ENCODE peak calls at places on chromosome 7, in four cellular contexts. E is HCT116; R is CD8-positive, alpha-beta memory T cell; F is AG04450. T is an unnamed sample. For H3K9me3, the result is how much of the 10 kb centered on the place peaks cover.

GRCh38 chr7:107980171-107980570 is 22.8 kb downstream of the LAMB1 start:
- DNase-seq in R (no peak), F (no peak), E (no peak), T (no peak)

GRCh38 chr7:108570146-108570755 is 577 bp downstream of the DNAJB9 start:
- DNase-seq in E (peak), R (peak), F (no peak), T (no peak)

GRCh38 chr7:137681657-137682562 is 164.9 kb downstream of the DGKI start:
- DNase-seq in E (no peak), R (no peak), F (peak), T (no peak)

GRCh38 chr7:136293272-136293671 is 316.1 kb upstream of the MTPN start:
- DNase-seq in R (no peak), E (no peak), F (no peak), T (no peak)

GRCh38 chr7:87218941-87219544 is 489 bp downstream of the TMEM243 start:
- DNase-seq in R (peak), F (no peak), E (no peak), T (peak)

GRCh38 chr7:131098527-131098926 is 229.1 kb upstream of the MKLN1 start:
- DNase-seq in R (peak), E (no peak), F (no peak), T (peak)

GRCh38 chr7:140348161-140348849 is 50.0 kb downstream of the SLC37A3 start:
- DNase-seq in E (no peak), R (no peak), F (peak), T (no peak)

GRCh38 chr7:16967174-16967868 is 85.5 kb upstream of the AGR3 start:
- DNase-seq in R (no peak), F (no peak), E (no peak), T (no peak)

GRCh38 chr7:36456135-36456534 is 66.5 kb downstream of the ANLN start:
- DNase-seq in F (no peak), E (no peak), R (no peak), T (no peak)

GRCh38 chr7:17830206-17830605 is 110.1 kb downstream of the SNX13 start:
- DNase-seq in F (no peak), R (no peak), E (no peak), T (no peak)

GRCh38 chr7:4416436-4417092 is 265.5 kb upstream of the FOXK1 start:
- DNase-seq in E (no peak), F (no peak), R (no peak), T (no peak)

GRCh38 chr7:105389090-105389650 is 449 bp upstream of the SRPK2 start:
- DNase-seq in R (peak), F (no peak), E (peak), T (peak)

GRCh38 chr7:8254667-8255066 is 7.3 kb downstream of the ICA1 start:
- DNase-seq in E (no peak), F (no peak), R (no peak), T (no peak)

GRCh38 chr7:81488210-81488609 is 281.6 kb downstream of the HGF start:
- DNase-seq in E (no peak), F (no peak), R (no peak), T (no peak)

GRCh38 chr7:151539055-151539714 is 19.5 kb upstream of the RHEB start:
- DNase-seq in F (no peak), E (no peak), R (no peak), T (no peak)

GRCh38 chr7:44280993-44281721 is 44.2 kb downstream of the CAMK2B start:
- DNase-seq in E (no peak), R (no peak), F (no peak), T (no peak)

GRCh38 chr7:2507917-2508306 is 11.7 kb upstream of the LFNG start:
- DNase-seq in E (no peak), R (no peak), F (no peak), T (no peak)
- H3K4me3 ChIP-seq in E (no peak), R (peak), F (no peak), T (no peak)

GRCh38 chr7:10889266-10889898 is 84.3 kb upstream of the PHF14 start:
- DNase-seq in E (peak), R (peak), F (peak), T (peak)

DNA sequence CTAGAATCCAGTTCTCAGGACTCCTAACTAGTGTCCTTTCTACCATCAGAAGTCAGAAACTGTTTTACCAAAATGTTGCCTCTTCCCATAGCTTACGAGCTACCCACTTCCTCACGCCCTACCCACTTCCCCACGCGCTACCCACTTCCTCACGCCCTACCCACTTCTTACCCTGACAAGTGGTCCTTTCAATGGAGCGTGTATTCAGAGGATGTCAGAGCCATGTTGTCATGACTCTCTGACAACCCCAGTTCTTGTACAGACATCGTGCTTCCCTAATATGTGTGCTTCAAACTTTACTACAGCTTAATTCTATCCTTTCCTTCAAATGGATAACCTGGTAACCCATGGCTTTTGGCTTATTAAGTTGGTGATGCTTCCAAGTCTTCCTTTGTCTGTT is 84.8 kb upstream of the PHF14 start:
- DNase-seq in R (peak), E (no peak), F (no peak), T (peak)
- H3K9me3 ChIP-seq in R (under half), E (under half), F (under half), T (under half)

GRCh38 chr7:19105546-19105945 is 11.9 kb downstream of the TWIST1 start:
- DNase-seq in F (no peak), R (no peak), E (no peak), T (no peak)

GRCh38 chr7:19106308-19107141 is 10.9 kb downstream of the TWIST1 start:
- DNase-seq in E (no peak), F (no peak), R (no peak), T (no peak)

GRCh38 chr7:19107392-19108147 is 9.9 kb downstream of the TWIST1 start:
- DNase-seq in F (no peak), R (no peak), E (no peak), T (no peak)

GRCh38 chr7:19108985-19109946 is 8.2 kb downstream of the TWIST1 start:
- DNase-seq in R (no peak), E (no peak), F (no peak), T (no peak)

GRCh38 chr7:19107142-19107391 is 10.4 kb downstream of the TWIST1 start:
- DNase-seq in F (no peak), E (no peak), R (no peak), T (no peak)
- H3K4me3 ChIP-seq in F (peak), E (no peak), R (no peak), T (no peak)

GRCh38 chr7:153354071-153354470 is 594.5 kb downstream of the ACTR3B start:
- DNase-seq in F (no peak), E (no peak), R (no peak), T (no peak)
- H3K9me3 ChIP-seq in F (under half), E (under half), R (under half), T (under half)

GRCh38 chr7:28044825-28045224 is 135.8 kb downstream of the JAZF1 start:
- DNase-seq in E (no peak), F (no peak), R (no peak), T (no peak)

GRCh38 chr7:28042721-28043120 is 137.9 kb downstream of the JAZF1 start:
- DNase-seq in R (no peak), E (no peak), F (no peak), T (no peak)

GRCh38 chr7:28045592-28045991 is 135.0 kb downstream of the JAZF1 start:
- DNase-seq in E (no peak), F (no peak), R (no peak), T (no peak)

GRCh38 chr7:28038175-28038855 is 142.3 kb downstream of the JAZF1 start:
- DNase-seq in F (no peak), E (no peak), R (no peak), T (no peak)

GRCh38 chr7:28041508-28042314 is 138.9 kb downstream of the JAZF1 start:
- DNase-seq in F (peak), R (no peak), E (peak), T (no peak)
- H3K4me3 ChIP-seq in F (no peak), R (no peak), E (peak), T (no peak)

GRCh38 chr7:27105161-27106122 is 3.0 kb upstream of the HOXA2 start:
- DNase-seq in E (no peak), F (no peak), R (no peak), T (no peak)
- H3K9me3 ChIP-seq in E (under half), F (under half), R (under half), T (under half)

GRCh38 chr7:27242046-27242579 is 489 bp upstream of the EVX1 start:
- DNase-seq in R (no peak), E (no peak), F (no peak), T (no peak)

GRCh38 chr7:27241189-27242045 is 1.2 kb upstream of the EVX1 start:
- DNase-seq in F (no peak), E (no peak), R (no peak), T (no peak)

GRCh38 chr7:27239780-27240731 is 2.5 kb upstream of the EVX1 start:
- DNase-seq in E (no peak), R (no peak), F (no peak), T (no peak)

GRCh38 chr7:27237735-27238334 is 4.8 kb upstream of the EVX1 start:
- DNase-seq in E (no peak), F (no peak), R (no peak), T (no peak)

GRCh38 chr7:27238979-27239779 is 3.4 kb upstream of the EVX1 start:
- DNase-seq in R (no peak), F (no peak), E (no peak), T (no peak)
- H3K4me3 ChIP-seq in R (no peak), F (no peak), E (no peak), T (no peak)

DNA sequence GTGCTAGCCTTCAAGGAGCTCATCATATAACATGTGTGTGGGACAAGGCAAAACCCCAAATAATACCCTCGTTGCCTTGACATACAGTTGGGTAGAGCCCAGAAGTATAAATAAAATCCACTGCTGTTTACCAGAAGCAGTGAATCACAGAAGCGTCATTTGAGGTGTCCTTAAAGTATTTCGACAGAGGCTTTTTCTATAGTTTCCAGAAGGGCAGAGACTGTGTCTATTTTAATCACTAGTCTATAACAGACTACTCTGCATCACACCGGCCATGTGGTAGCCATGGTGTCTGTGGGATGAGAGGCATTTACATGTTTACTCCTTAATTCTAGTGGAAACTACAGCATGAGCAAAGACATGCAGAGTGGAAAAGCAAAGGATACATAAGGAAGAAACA is 131.3 kb downstream of the CTTNBP2 start:
- DNase-seq in R (no peak), E (no peak), F (peak), T (no peak)
- H3K9me3 ChIP-seq in R (under half), E (under half), F (under half), T (under half)

T was measured in CD4-positive, alpha-beta memory T cell.